ENCODE peak calls at places on chromosomes 1 and 21, in eight cellular contexts. H, X, L, N, O, W, M and V are unnamed samples.

GRCh38 chr1:241250465-241250864 is 106.5 kb downstream of the RGS7 start:
- DNase-seq in X (no peak), O (no peak), H (no peak), L (no peak), M (no peak), W (no peak), N (no peak), V (no peak)

GRCh38 chr1:226698659-226699058 is 40.4 kb downstream of the ITPKB start:
- DNase-seq in N (no peak), H (no peak), L (no peak), O (no peak), X (no peak), M (no peak), W (no peak), V (no peak)

GRCh38 chr1:245448858-245449534 is 294.2 kb downstream of the KIF26B start:
- DNase-seq in M (no peak), X (no peak), O (no peak), N (no peak), W (no peak), L (no peak), H (no peak), V (no peak)

GRCh38 chr21:41294548-41295231 is 21.9 kb upstream of the FAM3B start:
- DNase-seq in X (no peak), H (no peak), O (no peak), N (no peak), W (no peak), M (no peak), L (no peak), V (no peak)

GRCh38 chr1:43979528-43980254 is 681 bp downstream of the B4GALT2 start:
- DNase-seq in H (no peak), W (no peak), O (no peak), M (peak; percentile 54), L (peak; percentile 33), N (peak; percentile 87), X (no peak), V (peak; percentile 39)

GRCh38 chr1:113946668-113947387 is 17.7 kb downstream of the HIPK1 start:
- DNase-seq in L (no peak), M (no peak), O (no peak), N (no peak), W (no peak), H (no peak), X (no peak), V (no peak)

GRCh38 chr1:175823401-175823800 is 80.0 kb upstream of the TNR start:
- DNase-seq in N (no peak), O (no peak), X (no peak), H (no peak), L (no peak), W (no peak), M (no peak), V (no peak)

GRCh38 chr1:205950280-205950679 is 7.0 kb upstream of the SLC26A9 start:
- DNase-seq in N (no peak), H (no peak), X (peak; percentile 70), L (no peak), W (no peak), M (no peak), O (no peak), V (peak; percentile 71)

GRCh38 chr1:207603777-207604176 is 41.2 kb upstream of the CR1L start:
- DNase-seq in O (no peak), X (no peak), M (no peak), L (peak; percentile 17), W (no peak), N (no peak), H (no peak), V (no peak)

GRCh38 chr1:215992620-215993019 is 425.5 kb downstream of the KCTD3 start:
- DNase-seq in X (no peak), H (no peak), N (no peak), L (peak; percentile 4), W (no peak), M (no peak), O (no peak), V (no peak)

GRCh38 chr1:163346326-163346870 is 24.6 kb downstream of the NUF2 start:
- DNase-seq in L (no peak), N (no peak), X (no peak), H (no peak), W (no peak), M (no peak), O (no peak), V (no peak)

GRCh38 chr21:37365657-37366487 is 701 bp upstream of the DYRK1A start:
- DNase-seq in O (no peak), L (peak; percentile 65), H (peak; percentile 34), N (peak; percentile 96), W (no peak), M (peak; percentile 67), X (peak; percentile 82), V (peak; percentile 77)

GRCh38 chr1:3423245-3423829 is 31.1 kb upstream of the ARHGEF16 start:
- DNase-seq in M (no peak), X (no peak), H (no peak), L (no peak), W (no peak), O (no peak), N (peak; percentile 27), V (peak; percentile 95)

GRCh38 chr1:6124341-6124740 is 55.8 kb downstream of the CHD5 start:
- DNase-seq in H (no peak), O (no peak), N (no peak), L (no peak), X (peak; percentile 62), M (no peak), W (no peak), V (no peak)

GRCh38 chr1:180994262-180994661 is 28.4 kb downstream of the STX6 start:
- DNase-seq in O (no peak), W (peak; percentile 47), M (no peak), H (no peak), L (peak; percentile 18), N (peak; percentile 30), X (no peak), V (no peak)

GRCh38 chr1:201095581-201096531 is 16.4 kb downstream of the CACNA1S start:
- DNase-seq in W (no peak), M (no peak), O (no peak), X (no peak), N (no peak), L (no peak), H (no peak), V (no peak)

GRCh38 chr1:103267893-103268292 is 159.6 kb upstream of the COL11A1 start:
- DNase-seq in L (no peak), W (no peak), H (no peak), O (no peak), M (no peak), N (no peak), X (no peak), V (no peak)

GRCh38 chr1:49626474-49626873 is 397.3 kb downstream of the AGBL4 start:
- DNase-seq in M (no peak), L (no peak), W (no peak), O (no peak), N (no peak), H (no peak), X (no peak), V (no peak)

GRCh38 chr1:49627781-49628180 is 396.0 kb downstream of the AGBL4 start:
- DNase-seq in L (no peak), M (no peak), H (no peak), W (no peak), O (no peak), N (no peak), X (no peak), V (no peak)

DNA sequence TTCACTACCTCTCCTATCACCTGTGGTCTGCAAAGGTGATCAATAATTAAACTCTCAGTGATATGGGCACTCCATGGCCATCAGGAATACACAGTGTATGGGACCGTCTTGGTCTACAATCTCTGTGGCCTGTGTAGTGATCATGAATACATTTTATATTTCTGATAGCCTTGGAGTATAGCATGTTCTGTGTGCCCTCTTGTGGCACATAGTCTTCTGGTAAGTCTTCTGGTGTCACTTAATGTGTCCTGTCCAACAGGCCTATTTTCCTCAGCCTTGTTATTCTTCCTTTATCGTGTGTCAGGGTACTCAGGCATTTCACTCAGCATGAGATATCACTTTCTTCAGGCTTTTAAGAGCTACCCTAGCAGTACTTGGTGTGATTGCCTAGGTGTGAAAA is 393.6 kb downstream of the AGBL4 start:
- DNase-seq in N (no peak), X (no peak), W (no peak), L (no peak), O (no peak), H (no peak), M (no peak), V (no peak)
- H3K9me3 ChIP-seq in N (no peaks in the 10 kb centered on the region), X (peaks cover 4% of the 10 kb centered on the region), W (no peaks in the 10 kb centered on the region), L (no peaks in the 10 kb centered on the region), O (no peaks in the 10 kb centered on the region), H (no peaks in the 10 kb centered on the region), M (no peaks in the 10 kb centered on the region), V (no peaks in the 10 kb centered on the region)

GRCh38 chr21:43361127-43361492 is 65.8 kb downstream of the SIK1 start:
- DNase-seq in M (no peak), L (no peak), W (no peak), N (no peak), H (no peak), X (no peak), O (no peak), V (no peak)
- TF ChIP-seq EP300 in M (no peak), L (no peak), W (no peak), N (no peak), H (no peak), X (no peak), O (no peak), V (no peak)

DNA sequence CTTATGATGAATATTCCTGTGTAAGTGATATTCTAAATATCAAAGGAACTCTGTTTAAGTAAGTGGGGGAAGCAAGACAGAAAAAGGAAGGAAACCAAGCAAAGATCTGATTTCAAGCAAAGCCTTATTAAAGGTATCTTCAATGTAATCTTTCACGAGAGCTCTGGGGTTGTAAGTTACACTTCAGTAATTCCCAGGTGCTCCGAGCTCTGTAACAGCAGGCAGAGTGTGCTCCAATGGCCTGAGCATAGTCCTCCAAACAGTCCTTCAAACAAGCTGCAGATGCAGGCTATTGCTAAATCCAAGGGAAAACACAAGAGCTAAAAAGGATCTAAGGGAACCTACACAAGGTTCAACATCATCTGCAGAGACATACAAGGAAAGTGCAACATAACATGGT is 949.7 kb upstream of the TMPRSS15 start:
- DNase-seq in L (no peak), X (no peak), N (no peak), W (no peak), H (no peak), M (no peak), O (no peak), V (no peak)
- H3K9me3 ChIP-seq in L (no peaks in the 10 kb centered on the region), X (no peaks in the 10 kb centered on the region), N (no peaks in the 10 kb centered on the region), W (no peaks in the 10 kb centered on the region), H (no peaks in the 10 kb centered on the region), M (no peaks in the 10 kb centered on the region), O (no peaks in the 10 kb centered on the region), V (no peaks in the 10 kb centered on the region)

DNA sequence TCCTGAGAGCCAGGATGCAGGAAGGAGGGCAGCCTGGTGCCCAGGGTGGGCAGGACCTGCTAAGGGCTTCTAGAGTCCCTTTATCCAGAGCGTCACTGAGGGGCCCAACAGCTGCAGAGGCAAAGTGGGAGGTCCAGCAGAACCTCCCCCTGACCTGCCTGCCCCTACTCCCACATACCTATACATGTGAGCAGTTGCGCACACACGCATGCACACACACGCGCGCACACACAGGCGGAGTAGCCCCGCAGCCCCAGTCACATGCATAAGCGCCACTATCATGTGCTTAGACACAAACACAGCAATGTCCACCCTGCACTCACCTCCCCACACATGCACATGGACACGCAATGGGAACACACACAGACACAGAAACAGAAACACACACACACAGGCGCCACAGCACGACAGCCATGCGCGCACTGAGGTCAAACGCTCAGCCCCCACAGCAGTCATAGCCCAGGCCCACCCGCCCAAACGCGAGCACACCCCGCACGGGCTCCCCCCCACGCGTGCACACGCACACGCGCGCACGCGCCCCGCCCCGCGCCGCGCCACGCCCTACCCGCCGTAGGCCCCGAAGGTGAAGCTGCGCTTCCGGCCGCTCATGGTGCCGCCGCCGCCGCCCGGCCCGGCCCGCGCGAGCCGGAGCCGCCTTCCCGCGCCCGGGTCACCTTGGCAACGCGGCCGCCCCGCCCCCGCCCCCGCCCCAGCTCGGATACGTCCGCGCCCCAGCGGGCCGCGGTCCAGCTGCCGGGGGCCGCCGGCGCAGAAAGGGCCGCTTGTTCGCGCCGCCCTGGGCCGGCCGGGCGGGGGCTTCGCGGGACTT is 17.7 kb downstream of the RAP1GAP start:
- DNase-seq in O (no peak), L (peak; percentile 30), M (no peak), N (peak; percentile 92), H (no peak), X (no peak), W (no peak), V (peak; percentile 63)
- TF ChIP-seq EP300 in O (no peak), L (no peak), M (no peak), N (no peak), H (no peak), X (no peak), W (no peak), V (no peak)